ENCODE peak calls at places on chromosomes 16 and 17, in eight cellular contexts. One of them, this sample, is unnamed.

GRCh38 chr16:82011199-82011641 is at the start of gene SDR42E1:
- DNase-seq in RWPE1: peak
- DNase-seq in right cardiac atrium: peak
- DNase-seq in left ventricle myocardium inferior: no peak
- DNase-seq in NCI-H524 treated with DMSO at 0.1 percent for 48 hours: peak
- DNase-seq in GOT3: no peak
- DNase-seq in amniotic stem cell: no peak
- DNase-seq in KBM-7: no peak
- DNase-seq in this sample: no peak

GRCh38 chr17:66915204-66915611 is 49.3 kb upstream of the CACNG4 start:
- DNase-seq in RWPE1: peak
- DNase-seq in right cardiac atrium: no peak
- DNase-seq in left ventricle myocardium inferior: no peak
- DNase-seq in NCI-H524 treated with DMSO at 0.1 percent for 48 hours: no peak
- DNase-seq in GOT3: no peak
- DNase-seq in amniotic stem cell: no peak
- DNase-seq in KBM-7: no peak
- DNase-seq in this sample: no peak

GRCh38 chr16:31764103-31764502 is 109.5 kb upstream of the ZNF267 start:
- DNase-seq in RWPE1: no peak
- DNase-seq in right cardiac atrium: no peak
- DNase-seq in left ventricle myocardium inferior: no peak
- DNase-seq in NCI-H524 treated with DMSO at 0.1 percent for 48 hours: no peak
- DNase-seq in GOT3: no peak
- DNase-seq in amniotic stem cell: no peak
- DNase-seq in KBM-7: no peak
- DNase-seq in this sample: no peak

GRCh38 chr17:19363460-19364035 is 1.0 kb upstream of the B9D1 start:
- DNase-seq in RWPE1: no peak
- DNase-seq in right cardiac atrium: no peak
- DNase-seq in left ventricle myocardium inferior: no peak
- DNase-seq in NCI-H524 treated with DMSO at 0.1 percent for 48 hours: no peak
- DNase-seq in GOT3: no peak
- DNase-seq in amniotic stem cell: no peak
- DNase-seq in KBM-7: no peak
- DNase-seq in this sample: no peak

GRCh38 chr17:79620207-79621038 is 9.6 kb upstream of the RBFOX3 start:
- DNase-seq in RWPE1: no peak
- DNase-seq in right cardiac atrium: no peak
- DNase-seq in left ventricle myocardium inferior: peak
- DNase-seq in NCI-H524 treated with DMSO at 0.1 percent for 48 hours: no peak
- DNase-seq in GOT3: no peak
- DNase-seq in amniotic stem cell: no peak
- DNase-seq in KBM-7: no peak
- DNase-seq in this sample: no peak

GRCh38 chr16:56617212-56618085 is 8.1 kb upstream of the MT1E start:
- DNase-seq in RWPE1: no peak
- DNase-seq in right cardiac atrium: peak
- DNase-seq in left ventricle myocardium inferior: peak
- DNase-seq in NCI-H524 treated with DMSO at 0.1 percent for 48 hours: no peak
- DNase-seq in GOT3: no peak
- DNase-seq in amniotic stem cell: no peak
- DNase-seq in KBM-7: no peak
- DNase-seq in this sample: no peak

GRCh38 chr16:30351586-30352419 is 3.3 kb downstream of the CD2BP2 start:
- DNase-seq in RWPE1: no peak
- DNase-seq in right cardiac atrium: peak
- DNase-seq in left ventricle myocardium inferior: peak
- DNase-seq in NCI-H524 treated with DMSO at 0.1 percent for 48 hours: no peak
- DNase-seq in GOT3: peak
- DNase-seq in amniotic stem cell: peak
- DNase-seq in KBM-7: no peak
- DNase-seq in this sample: peak

GRCh38 chr16:28304214-28304613 is 11.9 kb downstream of the SBK1 start:
- DNase-seq in RWPE1: peak
- DNase-seq in right cardiac atrium: no peak
- DNase-seq in left ventricle myocardium inferior: peak
- DNase-seq in NCI-H524 treated with DMSO at 0.1 percent for 48 hours: no peak
- DNase-seq in GOT3: no peak
- DNase-seq in amniotic stem cell: no peak
- DNase-seq in KBM-7: peak
- DNase-seq in this sample: no peak

GRCh38 chr17:40325156-40326013 is 16.4 kb downstream of the RARA start:
- DNase-seq in RWPE1: no peak
- DNase-seq in right cardiac atrium: peak
- DNase-seq in left ventricle myocardium inferior: peak
- DNase-seq in NCI-H524 treated with DMSO at 0.1 percent for 48 hours: no peak
- DNase-seq in GOT3: no peak
- DNase-seq in amniotic stem cell: no peak
- DNase-seq in KBM-7: no peak
- DNase-seq in this sample: no peak

GRCh38 chr17:73255671-73256181 is 6.0 kb downstream of the CPSF4L start:
- DNase-seq in RWPE1: peak
- DNase-seq in right cardiac atrium: peak
- DNase-seq in left ventricle myocardium inferior: peak
- DNase-seq in NCI-H524 treated with DMSO at 0.1 percent for 48 hours: no peak
- DNase-seq in GOT3: no peak
- DNase-seq in amniotic stem cell: no peak
- DNase-seq in KBM-7: peak
- DNase-seq in this sample: peak

GRCh38 chr17:44005865-44006580 is 1.6 kb downstream of the NAGS start:
- DNase-seq in RWPE1: peak
- DNase-seq in right cardiac atrium: no peak
- DNase-seq in left ventricle myocardium inferior: no peak
- DNase-seq in NCI-H524 treated with DMSO at 0.1 percent for 48 hours: no peak
- DNase-seq in GOT3: no peak
- DNase-seq in amniotic stem cell: no peak
- DNase-seq in KBM-7: no peak
- DNase-seq in this sample: no peak

GRCh38 chr17:700504-701094 is 14.0 kb downstream of the VPS53 start:
- DNase-seq in RWPE1: peak
- DNase-seq in right cardiac atrium: no peak
- DNase-seq in left ventricle myocardium inferior: no peak
- DNase-seq in NCI-H524 treated with DMSO at 0.1 percent for 48 hours: no peak
- DNase-seq in GOT3: no peak
- DNase-seq in amniotic stem cell: no peak
- DNase-seq in KBM-7: peak
- DNase-seq in this sample: no peak

GRCh38 chr17:41340934-41341861 is 9.4 kb downstream of the KRT33A start:
- DNase-seq in RWPE1: no peak
- DNase-seq in right cardiac atrium: no peak
- DNase-seq in left ventricle myocardium inferior: no peak
- DNase-seq in NCI-H524 treated with DMSO at 0.1 percent for 48 hours: no peak
- DNase-seq in GOT3: no peak
- DNase-seq in amniotic stem cell: no peak
- DNase-seq in KBM-7: no peak
- DNase-seq in this sample: no peak

GRCh38 chr17:59383893-59384292 is 52.4 kb downstream of the YPEL2 start:
- DNase-seq in RWPE1: no peak
- DNase-seq in right cardiac atrium: no peak
- DNase-seq in left ventricle myocardium inferior: no peak
- DNase-seq in NCI-H524 treated with DMSO at 0.1 percent for 48 hours: no peak
- DNase-seq in GOT3: no peak
- DNase-seq in amniotic stem cell: no peak
- DNase-seq in KBM-7: no peak
- DNase-seq in this sample: no peak

GRCh38 chr17:78991017-78991783 is 11.5 kb upstream of the LGALS3BP start:
- DNase-seq in RWPE1: no peak
- DNase-seq in right cardiac atrium: no peak
- DNase-seq in left ventricle myocardium inferior: peak
- DNase-seq in NCI-H524 treated with DMSO at 0.1 percent for 48 hours: no peak
- DNase-seq in GOT3: no peak
- DNase-seq in amniotic stem cell: no peak
- DNase-seq in KBM-7: no peak
- DNase-seq in this sample: no peak

GRCh38 chr17:41507315-41507880 is 2.0 kb upstream of the KRT13 start:
- DNase-seq in RWPE1: peak
- DNase-seq in right cardiac atrium: no peak
- DNase-seq in left ventricle myocardium inferior: no peak
- DNase-seq in NCI-H524 treated with DMSO at 0.1 percent for 48 hours: no peak
- DNase-seq in GOT3: no peak
- DNase-seq in amniotic stem cell: no peak
- DNase-seq in KBM-7: no peak
- DNase-seq in this sample: no peak

GRCh38 chr16:68490829-68491575 is 42.7 kb upstream of the SMPD3 start:
- DNase-seq in RWPE1: peak
- DNase-seq in right cardiac atrium: no peak
- DNase-seq in left ventricle myocardium inferior: no peak
- DNase-seq in NCI-H524 treated with DMSO at 0.1 percent for 48 hours: no peak
- DNase-seq in GOT3: no peak
- DNase-seq in amniotic stem cell: no peak
- DNase-seq in KBM-7: no peak
- DNase-seq in this sample: no peak

GRCh38 chr16:74451951-74452758 is 30.9 kb upstream of the CLEC18B start:
- DNase-seq in RWPE1: no peak
- DNase-seq in right cardiac atrium: peak
- DNase-seq in left ventricle myocardium inferior: no peak
- DNase-seq in NCI-H524 treated with DMSO at 0.1 percent for 48 hours: no peak
- DNase-seq in GOT3: no peak
- DNase-seq in amniotic stem cell: no peak
- DNase-seq in KBM-7: no peak
- DNase-seq in this sample: no peak

GRCh38 chr16:84527486-84528269 is 23.2 kb upstream of the MEAK7 start:
- DNase-seq in RWPE1: no peak
- DNase-seq in right cardiac atrium: peak
- DNase-seq in left ventricle myocardium inferior: no peak
- DNase-seq in NCI-H524 treated with DMSO at 0.1 percent for 48 hours: no peak
- DNase-seq in GOT3: no peak
- DNase-seq in amniotic stem cell: no peak
- DNase-seq in KBM-7: no peak
- DNase-seq in this sample: no peak

GRCh38 chr17:28097901-28098300 is 55.4 kb downstream of the NLK start:
- DNase-seq in RWPE1: no peak
- DNase-seq in right cardiac atrium: no peak
- DNase-seq in left ventricle myocardium inferior: no peak
- DNase-seq in NCI-H524 treated with DMSO at 0.1 percent for 48 hours: no peak
- DNase-seq in GOT3: no peak
- DNase-seq in amniotic stem cell: no peak
- DNase-seq in KBM-7: no peak
- DNase-seq in this sample: no peak

GRCh38 chr16:89842471-89843408 is 14.5 kb downstream of the SPIRE2 start:
- DNase-seq in RWPE1: no peak
- DNase-seq in right cardiac atrium: no peak
- DNase-seq in left ventricle myocardium inferior: no peak
- DNase-seq in NCI-H524 treated with DMSO at 0.1 percent for 48 hours: no peak
- DNase-seq in GOT3: no peak
- DNase-seq in amniotic stem cell: peak
- DNase-seq in KBM-7: no peak
- DNase-seq in this sample: peak

GRCh38 chr16:10589106-10589505 is 8.7 kb upstream of the EMP2 start:
- DNase-seq in RWPE1: no peak
- DNase-seq in right cardiac atrium: no peak
- DNase-seq in left ventricle myocardium inferior: no peak
- DNase-seq in NCI-H524 treated with DMSO at 0.1 percent for 48 hours: no peak
- DNase-seq in GOT3: no peak
- DNase-seq in amniotic stem cell: no peak
- DNase-seq in KBM-7: no peak
- DNase-seq in this sample: no peak

GRCh38 chr16:86887416-86887815 is 309.1 kb downstream of the FOXL1 start:
- DNase-seq in RWPE1: no peak
- DNase-seq in right cardiac atrium: no peak
- DNase-seq in left ventricle myocardium inferior: no peak
- DNase-seq in NCI-H524 treated with DMSO at 0.1 percent for 48 hours: no peak
- DNase-seq in GOT3: no peak
- DNase-seq in amniotic stem cell: no peak
- DNase-seq in KBM-7: no peak
- DNase-seq in this sample: no peak

GRCh38 chr17:66306413-66306812 is 4.0 kb downstream of the PRKCA start:
- DNase-seq in RWPE1: no peak
- DNase-seq in right cardiac atrium: no peak
- DNase-seq in left ventricle myocardium inferior: no peak
- DNase-seq in NCI-H524 treated with DMSO at 0.1 percent for 48 hours: no peak
- DNase-seq in GOT3: no peak
- DNase-seq in amniotic stem cell: no peak
- DNase-seq in KBM-7: no peak
- DNase-seq in this sample: no peak

GRCh38 chr17:77388384-77389306 is 247.9 kb downstream of the SEC14L1 start:
- DNase-seq in RWPE1: no peak
- DNase-seq in right cardiac atrium: no peak
- DNase-seq in left ventricle myocardium inferior: no peak
- DNase-seq in NCI-H524 treated with DMSO at 0.1 percent for 48 hours: no peak
- DNase-seq in GOT3: no peak
- DNase-seq in amniotic stem cell: no peak
- DNase-seq in KBM-7: no peak
- DNase-seq in this sample: no peak

GRCh38 chr17:75959046-75959838 is 18.4 kb upstream of the FBF1 start:
- DNase-seq in RWPE1: no peak
- DNase-seq in right cardiac atrium: no peak
- DNase-seq in left ventricle myocardium inferior: no peak
- DNase-seq in NCI-H524 treated with DMSO at 0.1 percent for 48 hours: no peak
- DNase-seq in GOT3: no peak
- DNase-seq in amniotic stem cell: no peak
- DNase-seq in KBM-7: no peak
- DNase-seq in this sample: no peak

GRCh38 chr17:5837055-5837491 is 233.1 kb upstream of the WSCD1 start:
- DNase-seq in RWPE1: peak
- DNase-seq in right cardiac atrium: no peak
- DNase-seq in left ventricle myocardium inferior: no peak
- DNase-seq in NCI-H524 treated with DMSO at 0.1 percent for 48 hours: no peak
- DNase-seq in GOT3: no peak
- DNase-seq in amniotic stem cell: no peak
- DNase-seq in KBM-7: no peak
- DNase-seq in this sample: no peak

GRCh38 chr17:38872671-38873385 is 3.0 kb downstream of the LASP1 start:
- DNase-seq in RWPE1: no peak
- DNase-seq in right cardiac atrium: no peak
- DNase-seq in left ventricle myocardium inferior: no peak
- DNase-seq in NCI-H524 treated with DMSO at 0.1 percent for 48 hours: no peak
- DNase-seq in GOT3: no peak
- DNase-seq in amniotic stem cell: no peak
- DNase-seq in KBM-7: peak
- DNase-seq in this sample: no peak

GRCh38 chr16:89921699-89922476 is 1.3 kb upstream of the TUBB3 start:
- DNase-seq in RWPE1: peak
- DNase-seq in right cardiac atrium: peak
- DNase-seq in left ventricle myocardium inferior: peak
- DNase-seq in NCI-H524 treated with DMSO at 0.1 percent for 48 hours: no peak
- DNase-seq in GOT3: peak
- DNase-seq in amniotic stem cell: peak
- DNase-seq in KBM-7: peak
- DNase-seq in this sample: peak

GRCh38 chr16:67260426-67261063 is 11.8 kb downstream of the SLC9A5 start:
- DNase-seq in RWPE1: no peak
- DNase-seq in right cardiac atrium: peak
- DNase-seq in left ventricle myocardium inferior: no peak
- DNase-seq in NCI-H524 treated with DMSO at 0.1 percent for 48 hours: peak
- DNase-seq in GOT3: no peak
- DNase-seq in amniotic stem cell: peak
- DNase-seq in KBM-7: peak
- DNase-seq in this sample: no peak

GRCh38 chr16:52238710-52239109 is 308.2 kb downstream of the TOX3 start:
- DNase-seq in RWPE1: no peak
- DNase-seq in right cardiac atrium: no peak
- DNase-seq in left ventricle myocardium inferior: no peak
- DNase-seq in NCI-H524 treated with DMSO at 0.1 percent for 48 hours: no peak
- DNase-seq in GOT3: no peak
- DNase-seq in amniotic stem cell: no peak
- DNase-seq in KBM-7: no peak
- DNase-seq in this sample: no peak

GRCh38 chr16:87548086-87548485 is 54.2 kb upstream of the JPH3 start:
- DNase-seq in RWPE1: no peak
- DNase-seq in right cardiac atrium: no peak
- DNase-seq in left ventricle myocardium inferior: no peak
- DNase-seq in NCI-H524 treated with DMSO at 0.1 percent for 48 hours: no peak
- DNase-seq in GOT3: no peak
- DNase-seq in amniotic stem cell: no peak
- DNase-seq in KBM-7: no peak
- DNase-seq in this sample: no peak

GRCh38 chr17:40598021-40598927 is 33.0 kb upstream of the CCR7 start:
- DNase-seq in RWPE1: no peak
- DNase-seq in right cardiac atrium: no peak
- DNase-seq in left ventricle myocardium inferior: no peak
- DNase-seq in NCI-H524 treated with DMSO at 0.1 percent for 48 hours: no peak
- DNase-seq in GOT3: no peak
- DNase-seq in amniotic stem cell: no peak
- DNase-seq in KBM-7: no peak
- DNase-seq in this sample: no peak

GRCh38 chr17:35374766-35375344 is 1.4 kb upstream of the SLFN11 start:
- DNase-seq in RWPE1: no peak
- DNase-seq in right cardiac atrium: no peak
- DNase-seq in left ventricle myocardium inferior: no peak
- DNase-seq in NCI-H524 treated with DMSO at 0.1 percent for 48 hours: no peak
- DNase-seq in GOT3: no peak
- DNase-seq in amniotic stem cell: no peak
- DNase-seq in KBM-7: no peak
- DNase-seq in this sample: no peak

This sample was measured in T1000.